ENCODE peak calls at places on chromosomes 13 and 19, in seven cellular contexts. Q is GM23338; Z is IMR-90; D is fibroblast of lung; L is mesendoderm; R is astrocyte; U is CD8-positive, alpha-beta memory T cell. V is an unnamed sample. For H3K4me1, the result is how much of the 10 kb centered on the place peaks cover.

GRCh38 chr13:46134494-46134893 is 29.7 kb upstream of the CPB2 start:
- DNase-seq in R (no peak), D (no peak), Q (no peak), Z (no peak), U (no peak), L (no peak), V (no peak)

GRCh38 chr19:28746486-28746885 is 466.5 kb downstream of the UQCRFS1 start:
- DNase-seq in R (no peak), U (no peak), Q (no peak), L (no peak), Z (no peak), D (no peak), V (no peak)

GRCh38 chr19:6020166-6020967 is 42.4 kb upstream of the RANBP3 start:
- DNase-seq in L (no peak), Q (no peak), R (no peak), U (no peak), D (no peak), Z (no peak), V (no peak)

GRCh38 chr13:96984061-96984508 is 10.2 kb downstream of the OXGR1 start:
- DNase-seq in U (no peak), L (peak), Z (no peak), R (no peak), D (no peak), Q (peak), V (no peak)

GRCh38 chr13:111485491-111486250 is 165.2 kb downstream of the TEX29 start:
- DNase-seq in R (no peak), L (no peak), D (no peak), Q (no peak), Z (no peak), U (no peak), V (peak)

GRCh38 chr13:97567510-97568243 is 133.7 kb downstream of the RAP2A start:
- DNase-seq in L (peak), D (peak), Q (peak), U (no peak), R (peak), Z (peak), V (peak)

GRCh38 chr13:38490657-38491056 is 141.0 kb downstream of the UFM1 start:
- DNase-seq in D (no peak), L (no peak), R (no peak), Z (no peak), U (no peak), Q (no peak), V (no peak)

GRCh38 chr13:74287672-74288169 is 153.5 kb upstream of the KLF12 start:
- DNase-seq in Q (peak), Z (peak), U (peak), R (peak), D (peak), L (peak), V (peak)

GRCh38 chr13:34358811-34359513 is 541.0 kb downstream of the RFC3 start:
- DNase-seq in Z (peak), Q (no peak), R (peak), U (no peak), D (peak), L (no peak), V (no peak)

GRCh38 chr19:33815410-33816340 is 19.0 kb downstream of the KCTD15 start:
- DNase-seq in L (no peak), R (peak), D (peak), Z (peak), U (no peak), Q (no peak), V (no peak)

GRCh38 chr19:7927605-7928333 is 1.8 kb upstream of the CTXN1 start:
- DNase-seq in L (no peak), D (no peak), Z (no peak), R (no peak), Q (no peak), U (no peak), V (no peak)

GRCh38 chr19:1287622-1288527 is 2.2 kb downstream of the EFNA2 start:
- DNase-seq in R (no peak), Z (no peak), L (no peak), D (no peak), Q (no peak), U (no peak), V (no peak)

GRCh38 chr19:50427997-50428425 is 4.7 kb upstream of the MYBPC2 start:
- DNase-seq in Q (peak), Z (peak), D (peak), U (peak), L (peak), R (peak), V (peak)

GRCh38 chr19:38657633-38658222 is 10.3 kb downstream of the ACTN4 start:
- DNase-seq in D (peak), Q (peak), L (peak), Z (peak), U (no peak), R (peak), V (no peak)

GRCh38 chr13:78601124-78601885 is 2.0 kb downstream of the POU4F1 start:
- DNase-seq in R (no peak), Z (peak), U (no peak), L (no peak), D (peak), Q (peak), V (no peak)

GRCh38 chr13:74288361-74288911 is 154.2 kb upstream of the KLF12 start:
- DNase-seq in L (peak), D (no peak), R (peak), Z (no peak), Q (peak), U (peak), V (peak)

GRCh38 chr13:112771139-112771876 is 81.5 kb downstream of the ATP11A start:
- DNase-seq in D (no peak), L (no peak), Z (no peak), R (no peak), Q (no peak), U (no peak), V (no peak)

GRCh38 chr13:93226623-93227279 is at the start of gene GPC6:
- DNase-seq in U (no peak), R (peak), D (peak), Q (peak), L (peak), Z (peak), V (no peak)

GRCh38 chr13:36353001-36353400 is 6.8 kb upstream of the SPART start:
- DNase-seq in D (peak), Z (no peak), U (no peak), Q (no peak), R (peak), L (no peak), V (no peak)

GRCh38 chr13:50366488-50367174 is 351.4 kb downstream of the KCNRG start:
- DNase-seq in L (no peak), Q (no peak), D (no peak), Z (no peak), R (no peak), U (no peak), V (no peak)

GRCh38 chr13:40980466-40980865 is 38.6 kb downstream of the ELF1 start:
- DNase-seq in U (peak), Q (no peak), R (no peak), L (no peak), Z (no peak), D (no peak), V (no peak)

GRCh38 chr13:21033866-21034601 is 27.4 kb downstream of the LATS2 start:
- DNase-seq in U (no peak), L (no peak), Z (no peak), D (peak), Q (no peak), R (peak), V (no peak)

GRCh38 chr19:49502866-49503581 is 6.8 kb downstream of the RPS11 start:
- DNase-seq in L (no peak), Z (peak), R (peak), U (peak), Q (peak), D (peak), V (peak)

GRCh38 chr19:33290956-33291622 is 11.2 kb downstream of the CEBPA start:
- DNase-seq in Q (no peak), R (no peak), U (no peak), Z (no peak), D (no peak), L (peak), V (peak)

GRCh38 chr13:112973577-112973951 is 4.5 kb downstream of the MCF2L start:
- DNase-seq in L (no peak), D (no peak), Q (no peak), R (no peak), U (no peak), Z (no peak), V (peak)

GRCh38 chr19:41860419-41861097 is 503 bp downstream of the RPS19 start:
- DNase-seq in D (peak), Z (no peak), R (no peak), Q (no peak), L (no peak), U (no peak), V (no peak)

GRCh38 chr19:33676999-33677665 is 55.4 kb downstream of the CHST8 start:
- DNase-seq in Z (no peak), U (no peak), L (no peak), R (no peak), Q (no peak), D (no peak), V (no peak)

GRCh38 chr19:18677156-18677555 is 6.3 kb upstream of the CRTC1 start:
- DNase-seq in Z (no peak), D (no peak), R (no peak), Q (no peak), U (no peak), L (no peak), V (no peak)

GRCh38 chr13:20174656-20175405 is 14.0 kb upstream of the GJA3 start:
- DNase-seq in U (no peak), D (peak), Q (no peak), L (peak), R (peak), Z (peak), V (peak)

GRCh38 chr13:25678398-25678797 is 306.6 kb downstream of the ATP8A2 start:
- DNase-seq in Z (no peak), R (no peak), Q (no peak), U (peak), L (peak), D (no peak), V (no peak)

GRCh38 chr13:80312012-80312704 is 28.8 kb downstream of the SPRY2 start:
- DNase-seq in R (no peak), Z (no peak), L (no peak), D (no peak), U (no peak), Q (no peak), V (no peak)

GRCh38 chr13:20192470-20193141 is at the start of gene GJB2:
- DNase-seq in L (no peak), Q (peak), R (no peak), U (peak), Z (no peak), D (no peak), V (peak)

GRCh38 chr19:42250249-42250665 is 4.7 kb downstream of the ERF start:
- DNase-seq in Z (no peak), R (no peak), L (no peak), Q (no peak), D (no peak), U (no peak), V (peak)

DNA sequence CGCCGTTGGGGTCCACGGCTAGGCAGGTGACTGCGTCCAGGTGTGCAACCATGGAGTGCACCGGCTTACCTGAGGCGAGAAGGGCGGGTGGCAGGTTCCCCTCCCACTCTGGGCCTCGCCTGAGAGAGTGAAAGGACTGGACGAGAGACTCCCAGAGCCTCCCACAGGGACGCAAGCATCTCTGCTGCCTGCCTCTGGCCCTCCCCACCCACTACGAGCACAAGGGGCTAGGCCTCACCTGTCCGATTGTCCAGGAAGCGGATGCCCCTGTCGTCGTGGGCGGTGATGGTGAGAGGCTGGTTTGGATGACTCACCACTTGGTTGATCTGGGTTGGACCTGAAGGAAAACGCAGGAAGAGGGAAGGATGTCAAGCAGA is 5.1 kb upstream of the PRKD2 start:
- DNase-seq in Q (no peak), L (no peak), U (no peak), D (peak), R (no peak), Z (no peak), V (no peak)
- H3K4me1 ChIP-seq in Q (under half), L (under half), U (under half), D (under half), R (under half), Z (under half), V (under half)

GRCh38 chr19:21698215-21698614 is 69.2 kb downstream of the ZNF100 start:
- DNase-seq in U (peak), Q (peak), D (peak), R (peak), Z (peak), L (peak), V (no peak)
- H3K4me1 ChIP-seq in U (under half), Q (under half), D (under half), R (under half), Z (under half), L (under half), V (under half)

DNA sequence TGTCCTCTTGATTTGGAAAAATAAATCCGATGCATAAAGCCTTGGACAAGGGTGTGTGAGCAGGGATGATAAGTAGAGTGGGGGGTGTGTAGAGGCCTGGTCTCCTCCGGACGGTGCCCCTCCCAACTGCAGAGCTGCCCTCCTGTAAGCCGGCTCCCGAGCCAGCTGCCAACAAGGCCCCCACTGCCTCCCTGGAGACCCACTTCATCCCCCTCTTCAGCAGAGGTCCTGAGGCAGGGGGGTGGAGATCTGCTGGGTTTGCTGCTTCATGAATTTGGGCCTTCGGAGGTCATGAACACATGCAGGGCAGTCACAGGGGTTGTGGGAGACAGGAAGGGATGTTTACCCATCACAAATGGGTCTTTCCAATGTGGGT is 84.1 kb downstream of the SLC7A1 start:
- DNase-seq in L (no peak), Z (no peak), U (no peak), Q (no peak), D (no peak), R (no peak), V (no peak)
- H3K4me1 ChIP-seq in L (under half), Z (under half), U (under half), Q (under half), D (under half), R (under half), V (under half)

DNA sequence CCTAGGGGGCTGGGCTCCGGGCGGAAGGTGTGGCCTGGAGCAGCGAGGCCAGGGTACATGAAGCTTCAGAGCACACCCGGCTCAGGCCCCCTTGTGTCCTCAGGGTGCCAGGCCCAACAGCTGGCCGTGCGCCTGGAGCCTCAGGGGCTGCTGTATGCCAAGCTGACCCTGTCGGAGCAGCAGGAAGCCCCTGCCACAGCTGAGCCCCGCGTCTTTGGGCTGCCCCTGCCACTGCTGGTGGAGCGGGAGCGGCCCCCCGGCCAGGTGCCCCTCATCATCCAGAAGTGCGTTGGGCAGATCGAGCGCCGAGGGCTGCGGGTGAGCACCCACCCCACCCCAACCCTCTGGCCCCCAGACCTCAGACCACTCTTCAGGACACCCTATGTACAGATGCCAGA is 3.2 kb downstream of the SYDE1 start:
- DNase-seq in Q (no peak), D (no peak), Z (no peak), U (no peak), R (no peak), L (no peak), V (peak)
- H3K4me1 ChIP-seq in Q (under half), D (under half), Z (under half), U (under half), R (under half), L (under half), V (under half)

GRCh38 chr13:24007979-24008620 is 110.8 kb upstream of the C1QTNF9B start:
- DNase-seq in Q (no peak), Z (no peak), D (no peak), U (no peak), L (no peak), R (no peak), V (no peak)
- H3K4me1 ChIP-seq in Q (under half), Z (under half), D (under half), U (under half), L (under half), R (under half), V (under half)

GRCh38 chr13:105019073-105019472 is 1516.4 kb downstream of the EFNB2 start:
- DNase-seq in Z (no peak), U (no peak), D (no peak), Q (no peak), R (no peak), L (no peak), V (no peak)
- H3K4me1 ChIP-seq in Z (under half), U (under half), D (under half), Q (under half), R (under half), L (under half), V (under half)

GRCh38 chr19:15297416-15298224 is 34.7 kb downstream of the BRD4 start:
- DNase-seq in R (peak), U (peak), Z (peak), D (peak), L (peak), Q (peak), V (no peak)

GRCh38 chr19:15293751-15294505 is 38.4 kb downstream of the BRD4 start:
- DNase-seq in L (peak), D (no peak), R (no peak), Z (peak), Q (peak), U (no peak), V (no peak)

GRCh38 chr19:15296841-15297415 is 35.4 kb downstream of the BRD4 start:
- DNase-seq in R (no peak), D (no peak), Q (no peak), Z (no peak), L (no peak), U (no peak), V (no peak)

GRCh38 chr19:15294591-15294990 is 37.7 kb downstream of the BRD4 start:
- DNase-seq in Z (no peak), D (no peak), L (no peak), R (no peak), Q (no peak), U (no peak), V (no peak)

GRCh38 chr19:15296353-15296752 is 36.0 kb downstream of the BRD4 start:
- DNase-seq in Z (no peak), R (no peak), L (no peak), D (no peak), U (no peak), Q (no peak), V (no peak)
- H3K4me1 ChIP-seq in Z (half or more), R (half or more), L (under half), D (half or more), U (half or more), Q (half or more), V (half or more)

GRCh38 chr19:13057147-13057572 is 45.5 kb downstream of the LYL1 start:
- DNase-seq in Q (no peak), D (no peak), Z (no peak), L (no peak), U (no peak), R (no peak), V (peak)
- H3K4me1 ChIP-seq in Q (half or more), D (half or more), Z (half or more), L (under half), U (under half), R (half or more), V (half or more)

V was measured in upper lobe of left lung.